ENCODE peak calls at places on chromosome 1, in four cellular contexts. B is GM23248, A is lower lobe of right lung, D is fibroblast of lung. L is an unnamed sample. For H3K9me3 and H3K27me3, the result is how much of the 10 kb centered on the place peaks cover.

GRCh38 chr1:161220002-161220401 is 3.4 kb downstream of the APOA2 start:
- DNase-seq in B (no peak), A (no peak), D (no peak), L (no peak)

GRCh38 chr1:169105434-169106094 is 926 bp upstream of the ATP1B1 start:
- DNase-seq in A (peak), B (peak), D (peak), L (peak)

GRCh38 chr1:226643167-226643566 is 94.6 kb downstream of the STUM start:
- DNase-seq in B (peak), D (peak), A (peak), L (peak)

GRCh38 chr1:94092210-94092613 is 28.7 kb downstream of the ABCA4 start:
- DNase-seq in B (no peak), A (no peak), D (peak), L (no peak)

GRCh38 chr1:235972316-235973090 is 92.4 kb downstream of the NID1 start:
- DNase-seq in A (no peak), B (peak), D (peak), L (no peak)

GRCh38 chr1:39917825-39918224 is 16.1 kb upstream of the MYCL start:
- DNase-seq in D (no peak), A (no peak), B (no peak), L (no peak)

GRCh38 chr1:89723863-89724262 is 90.9 kb downstream of the LRRC8C start:
- DNase-seq in B (peak), A (no peak), D (peak), L (peak)

GRCh38 chr1:66302184-66302742 is 231.7 kb upstream of the SGIP1 start:
- DNase-seq in B (no peak), D (no peak), A (no peak), L (no peak)

GRCh38 chr1:203526572-203526971 is 32.6 kb downstream of the OPTC start:
- DNase-seq in B (peak), D (no peak), A (no peak), L (no peak)

GRCh38 chr1:156747737-156748669 is 3.5 kb downstream of the HDGF start:
- DNase-seq in A (no peak), D (peak), B (peak), L (no peak)

GRCh38 chr1:70204578-70204977 is 801 bp downstream of the LRRC40 start:
- DNase-seq in D (peak), B (peak), A (no peak), L (no peak)

GRCh38 chr1:58597991-58598390 is 20.9 kb upstream of the TACSTD2 start:
- DNase-seq in A (no peak), D (peak), B (no peak), L (no peak)

GRCh38 chr1:247335871-247336270 is 4.2 kb upstream of the ZNF496 start:
- DNase-seq in B (no peak), A (no peak), D (no peak), L (no peak)

GRCh38 chr1:193181985-193182384 is 4.4 kb downstream of the B3GALT2 start:
- DNase-seq in B (peak), D (peak), A (no peak), L (no peak)

GRCh38 chr1:155499953-155500621 is 62.5 kb downstream of the ASH1L start:
- DNase-seq in A (no peak), D (peak), B (peak), L (no peak)

GRCh38 chr1:211320980-211321379 is 5.7 kb upstream of the TRAF5 start:
- DNase-seq in A (no peak), B (peak), D (peak), L (no peak)

GRCh38 chr1:198253668-198254067 is 96.9 kb downstream of the NEK7 start:
- DNase-seq in B (peak), A (no peak), D (peak), L (peak)

GRCh38 chr1:4509206-4509605 is 145.2 kb upstream of the AJAP1 start:
- DNase-seq in D (no peak), A (no peak), B (no peak), L (no peak)

GRCh38 chr1:4511374-4511773 is 143.0 kb upstream of the AJAP1 start:
- DNase-seq in D (no peak), B (no peak), A (no peak), L (no peak)

GRCh38 chr1:4513326-4514114 is 140.9 kb upstream of the AJAP1 start:
- DNase-seq in B (no peak), A (no peak), D (no peak), L (no peak)

GRCh38 chr1:4512622-4513021 is 141.8 kb upstream of the AJAP1 start:
- DNase-seq in D (no peak), A (no peak), B (no peak), L (no peak)

GRCh38 chr1:4510276-4510691 is 144.1 kb upstream of the AJAP1 start:
- DNase-seq in A (no peak), D (no peak), B (no peak), L (peak)
- H3K9me3 ChIP-seq in A (under half), D (under half), B (under half), L (under half)

GRCh38 chr1:53303651-53304515 is 24.0 kb downstream of the LRP8 start:
- DNase-seq in B (no peak), A (no peak), D (peak), L (no peak)

GRCh38 chr1:53306168-53306567 is 21.7 kb downstream of the LRP8 start:
- DNase-seq in A (no peak), D (no peak), B (peak), L (no peak)

GRCh38 chr1:53304527-53304926 is 23.3 kb downstream of the LRP8 start:
- DNase-seq in B (no peak), A (no peak), D (no peak), L (no peak)

GRCh38 chr1:53305650-53306049 is 22.2 kb downstream of the LRP8 start:
- DNase-seq in D (peak), A (peak), B (peak), L (peak)

DNA sequence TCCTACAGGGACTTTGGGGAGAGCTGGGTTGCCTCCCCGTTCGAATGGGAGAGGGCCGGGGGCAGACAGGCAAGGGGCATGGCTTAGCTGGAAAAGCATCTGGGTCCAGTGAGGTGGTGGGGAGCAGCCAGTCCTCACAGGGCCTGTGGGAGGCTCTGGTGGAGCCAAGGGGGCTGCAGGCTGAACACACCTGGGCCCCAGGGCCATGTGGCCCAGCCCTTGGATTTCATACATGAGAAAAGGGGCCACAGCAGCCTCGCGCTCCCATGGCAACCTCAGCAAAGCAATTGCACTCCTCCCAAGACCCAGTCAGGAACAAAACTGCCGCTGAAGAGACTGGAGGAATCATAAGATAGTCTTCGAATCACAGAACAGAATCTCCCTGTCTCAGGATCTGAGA is 24.7 kb downstream of the LRP8 start:
- DNase-seq in A (no peak), B (no peak), D (no peak), L (no peak)
- H3K27me3 ChIP-seq in A (under half), B (under half), D (under half), L (under half)

GRCh38 chr1:106555571-106555970 is 500.9 kb upstream of the PRMT6 start:
- DNase-seq in B (no peak), D (no peak), A (no peak), L (no peak)

GRCh38 chr1:106554294-106554693 is 502.2 kb upstream of the PRMT6 start:
- DNase-seq in D (peak), B (peak), A (no peak), L (no peak)
- H3K9me3 ChIP-seq in D (under half), B (under half), A (under half), L (under half)

DNA sequence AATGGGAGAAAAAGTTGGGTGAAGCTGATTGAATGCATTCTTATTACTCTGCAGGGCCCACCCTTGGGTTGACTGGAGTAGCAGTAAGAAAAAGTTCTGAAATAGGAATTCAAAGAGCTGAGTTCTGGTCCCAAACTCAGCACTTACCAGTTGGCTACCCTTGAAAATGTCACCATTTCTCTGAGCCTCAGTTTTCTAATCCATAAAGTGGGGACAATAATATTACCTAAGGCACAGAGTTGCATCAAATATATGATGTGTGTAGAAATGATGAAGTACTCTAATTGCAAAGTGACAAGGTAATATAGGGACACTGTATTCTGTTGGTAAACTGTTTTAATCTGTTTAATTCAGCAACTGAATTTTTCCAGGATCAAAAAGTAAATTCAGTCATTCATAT is 1.2 kb downstream of the LRRC52 start:
- DNase-seq in D (no peak), B (no peak), A (no peak), L (no peak)
- H3K27me3 ChIP-seq in D (under half), B (under half), A (under half), L (under half)